ENCODE peak calls at places on chromosomes 3 and 15, in nine cellular contexts. One of them, this sample, is unnamed.

GRCh38 chr3:44525060-44525459 is 29.9 kb upstream of the ZKSCAN7 start:
- DNase-seq in ELR: no peak
- DNase-seq in IMR-90: no peak
- DNase-seq in neural crest cell: no peak
- DNase-seq in activated gamma-delta T cell: no peak
- DNase-seq in A172: no peak
- DNase-seq in stimulated activated CD8-positive, alpha-beta memory T cell treated with anti-CD3 and anti-CD28 coated beads, Interleukin-15, amount 100 ng/mL, for 24 hours: no peak
- DNase-seq in aorta: no peak
- DNase-seq in cardiac fibroblast: no peak
- DNase-seq in this sample: no peak

GRCh38 chr15:49223536-49224274 is 53.7 kb downstream of the GALK2 start:
- DNase-seq in stimulated activated CD8-positive, alpha-beta memory T cell treated with anti-CD3 and anti-CD28 coated beads, Interleukin-15, amount 100 ng/mL, for 24 hours: no peak
- DNase-seq in ELR: peak
- DNase-seq in cardiac fibroblast: peak
- DNase-seq in A172: no peak
- DNase-seq in activated gamma-delta T cell: no peak
- DNase-seq in IMR-90: no peak
- DNase-seq in aorta: no peak
- DNase-seq in neural crest cell: no peak
- DNase-seq in this sample: no peak

GRCh38 chr15:32870240-32871033 is 152.6 kb downstream of the GREM1 start:
- DNase-seq in ELR: peak
- DNase-seq in stimulated activated CD8-positive, alpha-beta memory T cell treated with anti-CD3 and anti-CD28 coated beads, Interleukin-15, amount 100 ng/mL, for 24 hours: no peak
- DNase-seq in A172: peak
- DNase-seq in cardiac fibroblast: peak
- DNase-seq in aorta: no peak
- DNase-seq in IMR-90: peak
- DNase-seq in neural crest cell: no peak
- DNase-seq in activated gamma-delta T cell: no peak
- DNase-seq in this sample: no peak

GRCh38 chr3:71369733-71370391 is 213.7 kb downstream of the FOXP1 start:
- DNase-seq in ELR: no peak
- DNase-seq in stimulated activated CD8-positive, alpha-beta memory T cell treated with anti-CD3 and anti-CD28 coated beads, Interleukin-15, amount 100 ng/mL, for 24 hours: no peak
- DNase-seq in IMR-90: peak
- DNase-seq in neural crest cell: no peak
- DNase-seq in aorta: no peak
- DNase-seq in A172: no peak
- DNase-seq in activated gamma-delta T cell: no peak
- DNase-seq in cardiac fibroblast: peak
- DNase-seq in this sample: no peak

GRCh38 chr3:173870976-173871375 is 473.4 kb downstream of the NLGN1 start:
- DNase-seq in cardiac fibroblast: no peak
- DNase-seq in A172: no peak
- DNase-seq in ELR: peak
- DNase-seq in aorta: no peak
- DNase-seq in IMR-90: no peak
- DNase-seq in neural crest cell: no peak
- DNase-seq in activated gamma-delta T cell: no peak
- DNase-seq in stimulated activated CD8-positive, alpha-beta memory T cell treated with anti-CD3 and anti-CD28 coated beads, Interleukin-15, amount 100 ng/mL, for 24 hours: no peak
- DNase-seq in this sample: no peak

GRCh38 chr3:124620600-124621063 is 109.6 kb upstream of the UMPS start:
- DNase-seq in activated gamma-delta T cell: no peak
- DNase-seq in IMR-90: peak
- DNase-seq in A172: peak
- DNase-seq in neural crest cell: no peak
- DNase-seq in stimulated activated CD8-positive, alpha-beta memory T cell treated with anti-CD3 and anti-CD28 coated beads, Interleukin-15, amount 100 ng/mL, for 24 hours: no peak
- DNase-seq in cardiac fibroblast: peak
- DNase-seq in ELR: peak
- DNase-seq in aorta: no peak
- DNase-seq in this sample: no peak

GRCh38 chr3:184160456-184160855 is 5.3 kb downstream of the DVL3 start:
- DNase-seq in IMR-90: peak
- DNase-seq in cardiac fibroblast: peak
- DNase-seq in aorta: no peak
- DNase-seq in A172: no peak
- DNase-seq in ELR: peak
- DNase-seq in activated gamma-delta T cell: no peak
- DNase-seq in stimulated activated CD8-positive, alpha-beta memory T cell treated with anti-CD3 and anti-CD28 coated beads, Interleukin-15, amount 100 ng/mL, for 24 hours: no peak
- DNase-seq in neural crest cell: no peak
- DNase-seq in this sample: no peak

GRCh38 chr3:139538733-139539132 is 809 bp downstream of the RBP1 start:
- DNase-seq in IMR-90: peak
- DNase-seq in cardiac fibroblast: peak
- DNase-seq in activated gamma-delta T cell: no peak
- DNase-seq in neural crest cell: no peak
- DNase-seq in A172: no peak
- DNase-seq in aorta: peak
- DNase-seq in stimulated activated CD8-positive, alpha-beta memory T cell treated with anti-CD3 and anti-CD28 coated beads, Interleukin-15, amount 100 ng/mL, for 24 hours: no peak
- DNase-seq in ELR: no peak
- DNase-seq in this sample: no peak

GRCh38 chr3:53941945-53942344 is 50.3 kb upstream of the SELENOK start:
- DNase-seq in aorta: no peak
- DNase-seq in A172: peak
- DNase-seq in ELR: no peak
- DNase-seq in activated gamma-delta T cell: no peak
- DNase-seq in stimulated activated CD8-positive, alpha-beta memory T cell treated with anti-CD3 and anti-CD28 coated beads, Interleukin-15, amount 100 ng/mL, for 24 hours: no peak
- DNase-seq in neural crest cell: no peak
- DNase-seq in IMR-90: no peak
- DNase-seq in cardiac fibroblast: peak
- DNase-seq in this sample: no peak

GRCh38 chr3:148246286-148246685 is 451.4 kb upstream of the AGTR1 start:
- DNase-seq in IMR-90: no peak
- DNase-seq in neural crest cell: no peak
- DNase-seq in ELR: no peak
- DNase-seq in A172: no peak
- DNase-seq in cardiac fibroblast: no peak
- DNase-seq in stimulated activated CD8-positive, alpha-beta memory T cell treated with anti-CD3 and anti-CD28 coated beads, Interleukin-15, amount 100 ng/mL, for 24 hours: no peak
- DNase-seq in aorta: no peak
- DNase-seq in activated gamma-delta T cell: no peak
- DNase-seq in this sample: no peak

GRCh38 chr3:197532388-197532787 is 23.4 kb downstream of the BDH1 start:
- DNase-seq in IMR-90: no peak
- DNase-seq in neural crest cell: no peak
- DNase-seq in A172: no peak
- DNase-seq in cardiac fibroblast: no peak
- DNase-seq in aorta: no peak
- DNase-seq in activated gamma-delta T cell: no peak
- DNase-seq in ELR: no peak
- DNase-seq in stimulated activated CD8-positive, alpha-beta memory T cell treated with anti-CD3 and anti-CD28 coated beads, Interleukin-15, amount 100 ng/mL, for 24 hours: no peak
- DNase-seq in this sample: no peak

GRCh38 chr3:120567370-120568197 is 28.6 kb upstream of the NDUFB4 start:
- DNase-seq in cardiac fibroblast: peak
- DNase-seq in stimulated activated CD8-positive, alpha-beta memory T cell treated with anti-CD3 and anti-CD28 coated beads, Interleukin-15, amount 100 ng/mL, for 24 hours: no peak
- DNase-seq in IMR-90: peak
- DNase-seq in neural crest cell: no peak
- DNase-seq in activated gamma-delta T cell: no peak
- DNase-seq in A172: peak
- DNase-seq in ELR: peak
- DNase-seq in aorta: no peak
- DNase-seq in this sample: no peak

GRCh38 chr3:116340680-116341216 is 104.5 kb downstream of the LSAMP start:
- DNase-seq in neural crest cell: no peak
- DNase-seq in aorta: no peak
- DNase-seq in A172: no peak
- DNase-seq in IMR-90: peak
- DNase-seq in ELR: no peak
- DNase-seq in cardiac fibroblast: no peak
- DNase-seq in activated gamma-delta T cell: no peak
- DNase-seq in stimulated activated CD8-positive, alpha-beta memory T cell treated with anti-CD3 and anti-CD28 coated beads, Interleukin-15, amount 100 ng/mL, for 24 hours: no peak
- DNase-seq in this sample: no peak

GRCh38 chr3:48501196-48501595 is 2.8 kb downstream of the SHISA5 start:
- DNase-seq in aorta: peak
- DNase-seq in cardiac fibroblast: no peak
- DNase-seq in ELR: no peak
- DNase-seq in neural crest cell: no peak
- DNase-seq in IMR-90: no peak
- DNase-seq in activated gamma-delta T cell: no peak
- DNase-seq in A172: no peak
- DNase-seq in stimulated activated CD8-positive, alpha-beta memory T cell treated with anti-CD3 and anti-CD28 coated beads, Interleukin-15, amount 100 ng/mL, for 24 hours: no peak
- DNase-seq in this sample: no peak

GRCh38 chr3:151593923-151594322 is 133.1 kb upstream of the IGSF10 start:
- DNase-seq in ELR: peak
- DNase-seq in IMR-90: no peak
- DNase-seq in aorta: no peak
- DNase-seq in stimulated activated CD8-positive, alpha-beta memory T cell treated with anti-CD3 and anti-CD28 coated beads, Interleukin-15, amount 100 ng/mL, for 24 hours: no peak
- DNase-seq in neural crest cell: no peak
- DNase-seq in A172: peak
- DNase-seq in cardiac fibroblast: peak
- DNase-seq in activated gamma-delta T cell: no peak
- DNase-seq in this sample: no peak

GRCh38 chr3:114827495-114827894 is 319.6 kb downstream of the ZBTB20 start:
- DNase-seq in activated gamma-delta T cell: no peak
- DNase-seq in A172: peak
- DNase-seq in IMR-90: peak
- DNase-seq in stimulated activated CD8-positive, alpha-beta memory T cell treated with anti-CD3 and anti-CD28 coated beads, Interleukin-15, amount 100 ng/mL, for 24 hours: no peak
- DNase-seq in cardiac fibroblast: peak
- DNase-seq in neural crest cell: peak
- DNase-seq in ELR: peak
- DNase-seq in aorta: no peak
- DNase-seq in this sample: no peak

GRCh38 chr3:144463916-144464315 is 492.3 kb downstream of the DIPK2A start:
- DNase-seq in ELR: no peak
- DNase-seq in stimulated activated CD8-positive, alpha-beta memory T cell treated with anti-CD3 and anti-CD28 coated beads, Interleukin-15, amount 100 ng/mL, for 24 hours: no peak
- DNase-seq in cardiac fibroblast: no peak
- DNase-seq in activated gamma-delta T cell: no peak
- DNase-seq in A172: no peak
- DNase-seq in neural crest cell: no peak
- DNase-seq in IMR-90: no peak
- DNase-seq in aorta: no peak
- DNase-seq in this sample: no peak

GRCh38 chr15:78909791-78910228 is 35.0 kb downstream of the CTSH start:
- DNase-seq in aorta: no peak
- DNase-seq in neural crest cell: peak
- DNase-seq in IMR-90: peak
- DNase-seq in cardiac fibroblast: peak
- DNase-seq in A172: peak
- DNase-seq in activated gamma-delta T cell: no peak
- DNase-seq in stimulated activated CD8-positive, alpha-beta memory T cell treated with anti-CD3 and anti-CD28 coated beads, Interleukin-15, amount 100 ng/mL, for 24 hours: no peak
- DNase-seq in ELR: peak
- DNase-seq in this sample: no peak

GRCh38 chr3:192727032-192727847 is at the start of gene FGF12:
- DNase-seq in neural crest cell: peak
- DNase-seq in IMR-90: peak
- DNase-seq in aorta: peak
- DNase-seq in activated gamma-delta T cell: no peak
- DNase-seq in stimulated activated CD8-positive, alpha-beta memory T cell treated with anti-CD3 and anti-CD28 coated beads, Interleukin-15, amount 100 ng/mL, for 24 hours: no peak
- DNase-seq in A172: peak
- DNase-seq in ELR: no peak
- DNase-seq in cardiac fibroblast: peak
- DNase-seq in this sample: peak

GRCh38 chr3:128727996-128728395 is 2.0 kb downstream of the RAB7A start:
- DNase-seq in stimulated activated CD8-positive, alpha-beta memory T cell treated with anti-CD3 and anti-CD28 coated beads, Interleukin-15, amount 100 ng/mL, for 24 hours: no peak
- DNase-seq in A172: no peak
- DNase-seq in IMR-90: no peak
- DNase-seq in ELR: peak
- DNase-seq in aorta: no peak
- DNase-seq in cardiac fibroblast: peak
- DNase-seq in activated gamma-delta T cell: no peak
- DNase-seq in neural crest cell: no peak
- DNase-seq in this sample: no peak

GRCh38 chr3:186060222-186060621 is 48.7 kb downstream of the ETV5 start:
- DNase-seq in A172: no peak
- DNase-seq in cardiac fibroblast: no peak
- DNase-seq in stimulated activated CD8-positive, alpha-beta memory T cell treated with anti-CD3 and anti-CD28 coated beads, Interleukin-15, amount 100 ng/mL, for 24 hours: no peak
- DNase-seq in ELR: no peak
- DNase-seq in activated gamma-delta T cell: no peak
- DNase-seq in IMR-90: no peak
- DNase-seq in neural crest cell: no peak
- DNase-seq in aorta: no peak
- DNase-seq in this sample: no peak

GRCh38 chr3:116614795-116615362 is 94.7 kb upstream of the TUSC7 start:
- DNase-seq in aorta: no peak
- DNase-seq in A172: no peak
- DNase-seq in cardiac fibroblast: peak
- DNase-seq in stimulated activated CD8-positive, alpha-beta memory T cell treated with anti-CD3 and anti-CD28 coated beads, Interleukin-15, amount 100 ng/mL, for 24 hours: no peak
- DNase-seq in ELR: peak
- DNase-seq in neural crest cell: no peak
- DNase-seq in activated gamma-delta T cell: no peak
- DNase-seq in IMR-90: peak
- DNase-seq in this sample: no peak

GRCh38 chr3:277873-278272 is 81.3 kb downstream of the CHL1 start:
- DNase-seq in cardiac fibroblast: no peak
- DNase-seq in ELR: no peak
- DNase-seq in activated gamma-delta T cell: no peak
- DNase-seq in aorta: no peak
- DNase-seq in neural crest cell: no peak
- DNase-seq in IMR-90: no peak
- DNase-seq in stimulated activated CD8-positive, alpha-beta memory T cell treated with anti-CD3 and anti-CD28 coated beads, Interleukin-15, amount 100 ng/mL, for 24 hours: no peak
- DNase-seq in A172: no peak
- DNase-seq in this sample: no peak

GRCh38 chr15:57610130-57610529 is 18.4 kb downstream of the MYZAP start:
- DNase-seq in stimulated activated CD8-positive, alpha-beta memory T cell treated with anti-CD3 and anti-CD28 coated beads, Interleukin-15, amount 100 ng/mL, for 24 hours: no peak
- DNase-seq in aorta: no peak
- DNase-seq in IMR-90: peak
- DNase-seq in activated gamma-delta T cell: no peak
- DNase-seq in ELR: peak
- DNase-seq in cardiac fibroblast: peak
- DNase-seq in A172: peak
- DNase-seq in neural crest cell: no peak
- DNase-seq in this sample: peak

GRCh38 chr3:188241072-188241471 is 87.1 kb downstream of the LPP start:
- DNase-seq in neural crest cell: no peak
- DNase-seq in stimulated activated CD8-positive, alpha-beta memory T cell treated with anti-CD3 and anti-CD28 coated beads, Interleukin-15, amount 100 ng/mL, for 24 hours: no peak
- DNase-seq in IMR-90: peak
- DNase-seq in ELR: peak
- DNase-seq in aorta: no peak
- DNase-seq in cardiac fibroblast: peak
- DNase-seq in A172: no peak
- DNase-seq in activated gamma-delta T cell: no peak
- DNase-seq in this sample: no peak

GRCh38 chr3:114874447-114874846 is 272.6 kb downstream of the ZBTB20 start:
- DNase-seq in ELR: no peak
- DNase-seq in cardiac fibroblast: no peak
- DNase-seq in aorta: no peak
- DNase-seq in stimulated activated CD8-positive, alpha-beta memory T cell treated with anti-CD3 and anti-CD28 coated beads, Interleukin-15, amount 100 ng/mL, for 24 hours: no peak
- DNase-seq in A172: no peak
- DNase-seq in IMR-90: no peak
- DNase-seq in activated gamma-delta T cell: no peak
- DNase-seq in neural crest cell: no peak
- DNase-seq in this sample: no peak

GRCh38 chr3:5317572-5317971 is 130.1 kb downstream of the EDEM1 start:
- DNase-seq in neural crest cell: no peak
- DNase-seq in IMR-90: peak
- DNase-seq in cardiac fibroblast: no peak
- DNase-seq in activated gamma-delta T cell: no peak
- DNase-seq in ELR: no peak
- DNase-seq in A172: no peak
- DNase-seq in aorta: no peak
- DNase-seq in stimulated activated CD8-positive, alpha-beta memory T cell treated with anti-CD3 and anti-CD28 coated beads, Interleukin-15, amount 100 ng/mL, for 24 hours: no peak
- DNase-seq in this sample: no peak

GRCh38 chr3:39705351-39705900 is 104.0 kb upstream of the MYRIP start:
- DNase-seq in stimulated activated CD8-positive, alpha-beta memory T cell treated with anti-CD3 and anti-CD28 coated beads, Interleukin-15, amount 100 ng/mL, for 24 hours: no peak
- DNase-seq in aorta: no peak
- DNase-seq in cardiac fibroblast: peak
- DNase-seq in neural crest cell: no peak
- DNase-seq in ELR: no peak
- DNase-seq in A172: no peak
- DNase-seq in IMR-90: no peak
- DNase-seq in activated gamma-delta T cell: no peak
- DNase-seq in this sample: no peak

GRCh38 chr3:127209155-127209839 is 16.4 kb downstream of the PRR23E start:
- DNase-seq in ELR: no peak
- DNase-seq in cardiac fibroblast: no peak
- DNase-seq in neural crest cell: no peak
- DNase-seq in aorta: no peak
- DNase-seq in IMR-90: no peak
- DNase-seq in activated gamma-delta T cell: no peak
- DNase-seq in stimulated activated CD8-positive, alpha-beta memory T cell treated with anti-CD3 and anti-CD28 coated beads, Interleukin-15, amount 100 ng/mL, for 24 hours: no peak
- DNase-seq in A172: no peak
- DNase-seq in this sample: no peak

GRCh38 chr3:58646503-58646902 is 20.1 kb downstream of the FAM3D start:
- DNase-seq in activated gamma-delta T cell: no peak
- DNase-seq in IMR-90: peak
- DNase-seq in aorta: no peak
- DNase-seq in neural crest cell: no peak
- DNase-seq in stimulated activated CD8-positive, alpha-beta memory T cell treated with anti-CD3 and anti-CD28 coated beads, Interleukin-15, amount 100 ng/mL, for 24 hours: no peak
- DNase-seq in ELR: peak
- DNase-seq in A172: peak
- DNase-seq in cardiac fibroblast: no peak
- DNase-seq in this sample: no peak

GRCh38 chr15:88909956-88910831 is 3.0 kb downstream of the MFGE8 start:
- DNase-seq in stimulated activated CD8-positive, alpha-beta memory T cell treated with anti-CD3 and anti-CD28 coated beads, Interleukin-15, amount 100 ng/mL, for 24 hours: no peak
- DNase-seq in neural crest cell: no peak
- DNase-seq in activated gamma-delta T cell: no peak
- DNase-seq in ELR: no peak
- DNase-seq in cardiac fibroblast: peak
- DNase-seq in IMR-90: no peak
- DNase-seq in A172: no peak
- DNase-seq in aorta: no peak
- DNase-seq in this sample: no peak